ENCODE peak calls at places on chromosome 14, in five cellular contexts. One of them, this sample, is unnamed.

GRCh38 chr14:20415723-20416622 is 2.7 kb upstream of the TEP1 start:
- DNase-seq in H9: no peak
- DNase-seq in cardiac fibroblast: peak
- DNase-seq in IMR-90: peak
- DNase-seq in fibroblast of mammary gland: peak
- DNase-seq in this sample: no peak

GRCh38 chr14:75647650-75648049 is 13.0 kb downstream of the ERG28 start:
- DNase-seq in IMR-90: peak
- DNase-seq in fibroblast of mammary gland: peak
- DNase-seq in cardiac fibroblast: peak
- DNase-seq in H9: no peak
- DNase-seq in this sample: no peak

GRCh38 chr14:89214221-89214965 is 202.6 kb downstream of the FOXN3 start:
- DNase-seq in H9: no peak
- DNase-seq in IMR-90: no peak
- DNase-seq in cardiac fibroblast: peak
- DNase-seq in fibroblast of mammary gland: no peak
- DNase-seq in this sample: no peak

GRCh38 chr14:59123526-59123925 is 64.9 kb upstream of the DAAM1 start:
- DNase-seq in fibroblast of mammary gland: peak
- DNase-seq in cardiac fibroblast: peak
- DNase-seq in H9: no peak
- DNase-seq in IMR-90: peak
- DNase-seq in this sample: no peak

GRCh38 chr14:49050836-49051235 is 535.3 kb downstream of the RPS29 start:
- DNase-seq in fibroblast of mammary gland: peak
- DNase-seq in H9: no peak
- DNase-seq in IMR-90: peak
- DNase-seq in cardiac fibroblast: no peak
- DNase-seq in this sample: no peak

GRCh38 chr14:67766035-67766680 is 50.2 kb downstream of the ZFYVE26 start:
- DNase-seq in IMR-90: no peak
- DNase-seq in cardiac fibroblast: no peak
- DNase-seq in fibroblast of mammary gland: no peak
- DNase-seq in H9: no peak
- DNase-seq in this sample: no peak

GRCh38 chr14:99136047-99136400 is 136.0 kb downstream of the BCL11B start:
- DNase-seq in H9: peak
- DNase-seq in fibroblast of mammary gland: no peak
- DNase-seq in cardiac fibroblast: no peak
- DNase-seq in IMR-90: no peak
- DNase-seq in this sample: no peak

GRCh38 chr14:35534130-35534883 is at the start of gene INSM2:
- DNase-seq in fibroblast of mammary gland: no peak
- DNase-seq in H9: no peak
- DNase-seq in IMR-90: peak
- DNase-seq in cardiac fibroblast: peak
- DNase-seq in this sample: peak

GRCh38 chr14:64764641-64765520 is 60.7 kb downstream of the PLEKHG3 start:
- DNase-seq in H9: peak
- DNase-seq in cardiac fibroblast: peak
- DNase-seq in fibroblast of mammary gland: peak
- DNase-seq in IMR-90: peak
- DNase-seq in this sample: peak

GRCh38 chr14:101556566-101557320 is 4.6 kb upstream of the DIO3 start:
- DNase-seq in fibroblast of mammary gland: no peak
- DNase-seq in cardiac fibroblast: no peak
- DNase-seq in H9: no peak
- DNase-seq in IMR-90: no peak
- DNase-seq in this sample: no peak

GRCh38 chr14:94483071-94483451 is 7.1 kb upstream of the SERPINA9 start:
- DNase-seq in cardiac fibroblast: no peak
- DNase-seq in IMR-90: no peak
- DNase-seq in fibroblast of mammary gland: no peak
- DNase-seq in H9: no peak
- DNase-seq in this sample: no peak

GRCh38 chr14:94486883-94487282 is 10.9 kb upstream of the SERPINA9 start:
- DNase-seq in IMR-90: no peak
- DNase-seq in fibroblast of mammary gland: no peak
- DNase-seq in H9: no peak
- DNase-seq in cardiac fibroblast: no peak
- DNase-seq in this sample: no peak

GRCh38 chr14:94484476-94484875 is 8.5 kb upstream of the SERPINA9 start:
- DNase-seq in H9: no peak
- DNase-seq in fibroblast of mammary gland: no peak
- DNase-seq in cardiac fibroblast: no peak
- DNase-seq in IMR-90: no peak
- DNase-seq in this sample: no peak

GRCh38 chr14:94483729-94484275 is 7.8 kb upstream of the SERPINA9 start:
- DNase-seq in H9: no peak
- DNase-seq in IMR-90: peak
- DNase-seq in fibroblast of mammary gland: peak
- DNase-seq in cardiac fibroblast: no peak
- DNase-seq in this sample: no peak

GRCh38 chr14:94485944-94486841 is 10.2 kb upstream of the SERPINA9 start:
- DNase-seq in H9: peak
- DNase-seq in IMR-90: peak
- DNase-seq in cardiac fibroblast: peak
- DNase-seq in fibroblast of mammary gland: peak
- DNase-seq in this sample: peak
- TF ChIP-seq CTCF in H9: peak
- TF ChIP-seq CTCF in IMR-90: peak
- TF ChIP-seq CTCF in cardiac fibroblast: peak
- TF ChIP-seq CTCF in fibroblast of mammary gland: peak
- TF ChIP-seq CTCF in this sample: peak

DNA sequence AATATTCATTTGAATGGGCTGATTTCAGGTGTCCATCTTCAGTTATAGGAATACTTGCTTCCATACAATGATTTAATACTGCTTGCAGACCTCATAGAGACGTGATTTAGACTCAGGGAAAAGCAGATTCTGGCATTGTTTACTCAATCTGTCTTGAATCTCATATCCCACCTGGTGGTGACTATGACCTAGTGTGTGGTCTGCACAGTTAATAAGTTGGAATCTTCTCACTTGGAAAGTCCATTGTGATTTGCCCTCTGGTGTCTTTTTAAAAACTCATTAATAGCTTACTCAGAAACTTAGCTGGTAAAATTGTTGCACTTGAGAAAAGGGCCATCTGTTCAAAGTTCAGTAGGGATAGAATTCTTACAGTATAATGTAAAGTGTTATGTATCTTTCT is 106.0 kb downstream of the PELI2 start:
- DNase-seq in fibroblast of mammary gland: no peak
- DNase-seq in H9: no peak
- DNase-seq in cardiac fibroblast: no peak
- DNase-seq in IMR-90: no peak
- DNase-seq in this sample: no peak
- TF ChIP-seq CTCF in fibroblast of mammary gland: no peak
- TF ChIP-seq CTCF in H9: no peak
- TF ChIP-seq CTCF in cardiac fibroblast: no peak
- TF ChIP-seq CTCF in IMR-90: peak
- TF ChIP-seq CTCF in this sample: no peak

DNA sequence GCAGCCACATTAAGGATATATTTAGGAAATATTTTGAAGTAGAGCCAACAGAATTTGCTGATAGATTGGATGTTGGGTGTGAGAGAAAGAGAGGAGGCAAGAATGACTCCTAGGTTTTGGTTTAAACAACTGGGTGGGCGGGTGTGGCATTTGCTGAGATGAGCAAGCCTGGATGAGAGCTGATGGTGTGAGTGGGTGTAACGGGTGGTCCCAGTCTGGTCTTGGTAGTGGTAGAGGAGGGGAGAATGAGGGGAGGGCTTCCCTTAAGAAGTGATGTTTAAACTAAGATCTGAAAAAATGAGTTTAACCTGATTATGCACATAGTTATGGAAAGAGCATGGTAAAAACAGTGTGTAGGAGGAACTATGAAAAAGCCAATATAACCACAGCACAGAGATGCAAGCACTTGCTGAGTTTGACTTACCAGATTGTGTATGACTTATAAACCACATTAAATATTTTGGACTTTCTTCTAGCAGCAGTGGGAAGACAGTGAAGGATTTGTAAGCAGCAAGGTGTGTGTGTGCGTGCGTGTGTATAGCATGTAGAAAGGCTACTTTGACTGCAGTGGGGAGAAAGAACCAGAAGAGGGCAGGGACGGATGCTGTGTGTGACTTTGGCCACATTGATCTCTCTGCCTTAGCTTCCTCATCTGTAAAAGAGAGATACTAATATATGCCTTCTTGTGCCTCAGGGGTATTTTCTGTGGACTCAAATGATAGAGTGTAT is 139.7 kb downstream of the PRIMA1 start:
- DNase-seq in cardiac fibroblast: no peak
- DNase-seq in IMR-90: no peak
- DNase-seq in H9: peak
- DNase-seq in fibroblast of mammary gland: peak
- DNase-seq in this sample: no peak
- TF ChIP-seq CTCF in cardiac fibroblast: no peak
- TF ChIP-seq CTCF in IMR-90: no peak
- TF ChIP-seq CTCF in H9: peak
- TF ChIP-seq CTCF in fibroblast of mammary gland: peak
- TF ChIP-seq CTCF in this sample: peak

DNA sequence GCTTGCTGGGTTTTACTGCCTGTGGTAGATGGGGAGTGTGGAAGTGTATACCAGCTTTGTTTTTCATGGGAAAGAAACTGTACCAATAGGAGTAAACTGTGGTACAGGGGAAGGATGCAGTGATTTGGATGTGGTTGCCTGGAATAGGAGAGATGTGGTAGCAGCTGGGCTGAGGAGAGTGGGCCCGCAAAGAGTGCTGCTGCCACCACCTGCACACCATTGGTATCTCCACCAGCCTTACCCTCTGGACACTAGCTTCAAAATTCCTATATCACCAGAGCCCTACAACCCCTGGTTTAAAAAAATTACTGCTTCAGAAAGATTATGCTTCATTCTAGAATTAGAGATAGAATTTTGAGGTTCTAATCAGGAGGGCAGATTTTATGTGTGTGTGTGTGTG is 53.6 kb downstream of the AKAP6 start:
- DNase-seq in fibroblast of mammary gland: peak
- DNase-seq in H9: no peak
- DNase-seq in IMR-90: no peak
- DNase-seq in cardiac fibroblast: peak
- DNase-seq in this sample: peak
- TF ChIP-seq CTCF in fibroblast of mammary gland: peak
- TF ChIP-seq CTCF in H9: peak
- TF ChIP-seq CTCF in IMR-90: peak
- TF ChIP-seq CTCF in cardiac fibroblast: peak
- TF ChIP-seq CTCF in this sample: no peak

DNA sequence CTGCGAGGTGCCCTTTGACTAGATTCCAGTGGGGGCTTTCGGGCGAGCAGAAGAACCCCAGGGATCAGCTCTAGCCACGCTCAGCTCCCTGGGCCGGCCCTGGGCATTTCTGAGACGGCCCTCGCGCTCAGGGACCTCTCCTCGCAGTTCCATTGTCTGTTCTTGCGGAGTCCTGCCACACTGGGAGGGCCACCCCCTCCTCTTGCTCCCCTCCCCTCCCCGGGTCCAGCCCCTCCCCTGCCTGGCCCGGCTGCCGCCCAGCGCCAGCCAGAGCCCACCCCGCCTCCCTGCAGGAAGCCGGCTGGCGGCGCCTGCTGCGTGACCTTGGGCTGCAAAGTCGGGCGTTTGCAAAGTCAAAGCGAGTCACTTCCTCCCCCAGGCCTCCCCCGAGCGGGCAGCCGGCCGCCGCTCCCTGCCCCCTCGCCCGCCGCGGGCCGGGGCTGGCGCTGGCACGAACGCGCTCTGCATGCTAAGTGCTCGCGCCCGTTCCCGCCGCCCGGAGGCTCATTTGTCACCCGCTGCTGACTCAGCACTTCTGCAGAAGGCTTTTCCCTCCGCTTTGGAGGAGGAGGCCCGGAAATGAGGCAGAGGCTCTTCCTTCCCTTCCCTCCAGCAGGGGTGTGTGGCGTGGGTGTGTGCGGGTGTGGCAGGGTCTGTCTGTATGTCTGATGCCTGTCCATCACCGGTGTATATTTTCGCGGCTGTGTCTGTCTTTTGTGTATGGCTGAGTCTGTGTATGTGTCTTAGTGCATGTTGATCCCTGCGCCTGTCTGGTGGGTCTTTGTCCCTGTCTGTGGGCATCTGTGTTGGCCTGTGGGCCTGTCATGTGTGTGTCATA is 72.0 kb downstream of the IRF2BPL start:
- DNase-seq in cardiac fibroblast: peak
- DNase-seq in IMR-90: peak
- DNase-seq in H9: peak
- DNase-seq in fibroblast of mammary gland: peak
- DNase-seq in this sample: peak
- TF ChIP-seq CTCF in cardiac fibroblast: peak
- TF ChIP-seq CTCF in IMR-90: no peak
- TF ChIP-seq CTCF in H9: no peak
- TF ChIP-seq CTCF in fibroblast of mammary gland: no peak
- TF ChIP-seq CTCF in this sample: no peak

GRCh38 chr14:106877527-106877926 is 1351.1 kb downstream of the TMEM121 start:
- DNase-seq in IMR-90: no peak
- DNase-seq in fibroblast of mammary gland: no peak
- DNase-seq in H9: no peak
- DNase-seq in cardiac fibroblast: no peak
- DNase-seq in this sample: no peak
- TF ChIP-seq CTCF in IMR-90: no peak
- TF ChIP-seq CTCF in fibroblast of mammary gland: no peak
- TF ChIP-seq CTCF in H9: no peak
- TF ChIP-seq CTCF in cardiac fibroblast: no peak
- TF ChIP-seq CTCF in this sample: no peak

GRCh38 chr14:92315050-92315785 is 7.7 kb upstream of the SLC24A4 start:
- DNase-seq in IMR-90: no peak
- DNase-seq in H9: no peak
- DNase-seq in fibroblast of mammary gland: no peak
- DNase-seq in cardiac fibroblast: no peak
- DNase-seq in this sample: no peak
- TF ChIP-seq CTCF in IMR-90: no peak
- TF ChIP-seq CTCF in H9: peak
- TF ChIP-seq CTCF in fibroblast of mammary gland: no peak
- TF ChIP-seq CTCF in cardiac fibroblast: no peak
- TF ChIP-seq CTCF in this sample: no peak

GRCh38 chr14:29927596-29928341 is at the start of gene PRKD1:
- DNase-seq in H9: peak
- DNase-seq in fibroblast of mammary gland: peak
- DNase-seq in IMR-90: peak
- DNase-seq in cardiac fibroblast: peak
- DNase-seq in this sample: peak

GRCh38 chr14:29928342-29928640 is 644 bp upstream of the PRKD1 start:
- DNase-seq in H9: peak
- DNase-seq in IMR-90: no peak
- DNase-seq in cardiac fibroblast: no peak
- DNase-seq in fibroblast of mammary gland: no peak
- DNase-seq in this sample: no peak

GRCh38 chr14:29925736-29926135 is 1.9 kb downstream of the PRKD1 start:
- DNase-seq in H9: no peak
- DNase-seq in fibroblast of mammary gland: peak
- DNase-seq in cardiac fibroblast: peak
- DNase-seq in IMR-90: peak
- DNase-seq in this sample: no peak

GRCh38 chr14:29926228-29926627 is 1.4 kb downstream of the PRKD1 start:
- DNase-seq in cardiac fibroblast: no peak
- DNase-seq in IMR-90: no peak
- DNase-seq in fibroblast of mammary gland: no peak
- DNase-seq in H9: no peak
- DNase-seq in this sample: no peak

GRCh38 chr14:29926701-29927595 is 699 bp downstream of the PRKD1 start:
- DNase-seq in H9: peak
- DNase-seq in IMR-90: peak
- DNase-seq in fibroblast of mammary gland: peak
- DNase-seq in cardiac fibroblast: peak
- DNase-seq in this sample: peak
- TF ChIP-seq CTCF in H9: no peak
- TF ChIP-seq CTCF in IMR-90: peak
- TF ChIP-seq CTCF in fibroblast of mammary gland: no peak
- TF ChIP-seq CTCF in cardiac fibroblast: no peak
- TF ChIP-seq CTCF in this sample: no peak

GRCh38 chr14:74508292-74508731 is 14.7 kb downstream of the ISCA2 start:
- DNase-seq in fibroblast of mammary gland: no peak
- DNase-seq in IMR-90: no peak
- DNase-seq in H9: peak
- DNase-seq in cardiac fibroblast: peak
- DNase-seq in this sample: no peak
- TF ChIP-seq CTCF in fibroblast of mammary gland: peak
- TF ChIP-seq CTCF in IMR-90: peak
- TF ChIP-seq CTCF in H9: peak
- TF ChIP-seq CTCF in cardiac fibroblast: peak
- TF ChIP-seq CTCF in this sample: peak

This sample was measured in glutamatergic neuron.